ENCODE peak calls at places on chromosomes 16 and 17, in eight cellular contexts. H is spleen; Z is CD8-positive, alpha-beta T cell; D is effector memory CD4-positive, alpha-beta T cell; A is heart right ventricle; E is HCT116; Q is upper lobe of right lung; M is fibroblast of lung. X is an unnamed sample.

GRCh38 chr17:77600346-77600745 is 358.2 kb upstream of the TNRC6C start:
- DNase-seq in A (no peak), Q (peak; percentile 34), D (no peak), M (no peak), H (peak; percentile 21), Z (no peak), E (no peak), X (no peak)

GRCh38 chr17:36629252-36629847 is 28.0 kb downstream of the MRM1 start:
- DNase-seq in Z (peak; percentile 88), Q (peak; percentile 82), H (peak; percentile 91), A (peak; percentile 75), M (peak; percentile 65), E (peak; percentile 54), D (peak; percentile 59), X (peak; percentile 79)

GRCh38 chr16:30951193-30951592 is 2.3 kb downstream of the ORAI3 start:
- DNase-seq in D (no peak), E (no peak), M (no peak), A (no peak), Z (no peak), Q (no peak), H (no peak), X (no peak)

GRCh38 chr16:70522216-70523000 is 946 bp downstream of the COG4 start:
- DNase-seq in Q (no peak), E (no peak), H (no peak), M (no peak), D (no peak), Z (no peak), A (no peak), X (no peak)

GRCh38 chr16:24729967-24730815 is 740 bp downstream of the TNRC6A start:
- DNase-seq in A (peak; percentile 52), Q (peak; percentile 74), E (no peak), Z (no peak), M (peak; percentile 39), H (no peak), D (no peak), X (no peak)

GRCh38 chr16:17225551-17225950 is 245.2 kb downstream of the XYLT1 start:
- DNase-seq in Z (no peak), D (no peak), Q (no peak), A (no peak), M (peak; percentile 18), H (no peak), E (no peak), X (no peak)

GRCh38 chr16:29022196-29022595 is 37.3 kb downstream of the LAT start:
- DNase-seq in Q (no peak), H (no peak), D (no peak), E (no peak), M (no peak), Z (no peak), A (no peak), X (no peak)

GRCh38 chr17:56912105-56912999 is 1.5 kb downstream of the TRIM25 start:
- DNase-seq in H (no peak), Z (no peak), M (peak; percentile 42), A (peak; percentile 36), Q (no peak), D (no peak), E (no peak), X (no peak)

DNA sequence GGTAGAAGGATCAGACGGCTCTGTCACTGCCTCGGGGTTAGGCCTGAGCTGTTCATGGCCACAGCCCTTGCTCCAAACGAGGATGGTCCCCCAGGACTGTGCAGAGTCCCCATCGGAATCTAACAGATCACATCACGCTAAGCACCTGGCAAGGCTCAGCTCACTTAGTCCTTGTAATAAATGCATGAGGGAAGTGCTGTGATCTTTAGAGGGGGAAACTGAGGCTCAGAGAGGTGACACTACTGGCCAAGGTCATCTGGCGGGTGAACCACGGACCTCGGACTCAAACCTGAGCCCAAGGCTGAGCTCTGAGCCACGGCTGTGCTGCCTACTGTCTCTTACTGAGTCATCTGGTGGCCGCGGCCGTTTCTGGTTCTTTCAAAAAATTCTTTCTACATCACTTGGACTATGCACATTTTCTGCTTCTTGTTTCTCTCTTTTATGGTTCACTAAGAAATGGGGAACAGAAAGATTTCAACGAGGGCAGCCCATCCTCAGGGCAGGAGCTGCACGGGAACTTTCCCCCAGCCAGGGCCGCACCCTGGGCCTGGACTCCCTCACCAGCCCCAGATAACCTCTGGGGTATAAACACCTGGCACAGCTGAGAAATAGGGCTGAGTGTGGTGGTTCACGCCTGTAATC is 55.6 kb downstream of the COTL1 start:
- DNase-seq in A (no peak), D (no peak), Z (no peak), M (no peak), E (no peak), Q (peak; percentile 69), H (peak; percentile 82), X (no peak)
- H3K27ac ChIP-seq in A (no peak overlapping the region), D (no peak overlapping the region), Z (no peak overlapping the region), M (no peak overlapping the region), E (no peak overlapping the region), Q (no peak overlapping the region), H (peak overlapping the region; percentile 72), X (no peak overlapping the region)

GRCh38 chr17:83083368-83084201 is 4.2 kb downstream of the METRNL start:
- DNase-seq in Z (peak; percentile 70), D (peak; percentile 45), M (peak; percentile 97), H (no peak), Q (no peak), E (no peak), A (no peak), X (peak; percentile 69)
- H3K4me1 ChIP-seq in Z (peaks cover 43% of the 10 kb centered on the region), D (peaks cover 17% of the 10 kb centered on the region), M (peaks cover 24% of the 10 kb centered on the region), H (peaks cover 55% of the 10 kb centered on the region), Q (peaks cover 62% of the 10 kb centered on the region), E (peaks cover 29% of the 10 kb centered on the region), A (peaks cover 51% of the 10 kb centered on the region), X (peaks cover 36% of the 10 kb centered on the region)

GRCh38 chr16:85940214-85940613 is 41.3 kb downstream of the IRF8 start:
- DNase-seq in Z (no peak), D (no peak), Q (no peak), H (no peak), A (no peak), E (no peak), M (no peak), X (no peak)
- H3K27ac ChIP-seq in Z (no peak overlapping the region), D (no peak overlapping the region), Q (no peak overlapping the region), H (no peak overlapping the region), A (no peak overlapping the region), E (no peak overlapping the region), M (no peak overlapping the region), X (no peak overlapping the region)

DNA sequence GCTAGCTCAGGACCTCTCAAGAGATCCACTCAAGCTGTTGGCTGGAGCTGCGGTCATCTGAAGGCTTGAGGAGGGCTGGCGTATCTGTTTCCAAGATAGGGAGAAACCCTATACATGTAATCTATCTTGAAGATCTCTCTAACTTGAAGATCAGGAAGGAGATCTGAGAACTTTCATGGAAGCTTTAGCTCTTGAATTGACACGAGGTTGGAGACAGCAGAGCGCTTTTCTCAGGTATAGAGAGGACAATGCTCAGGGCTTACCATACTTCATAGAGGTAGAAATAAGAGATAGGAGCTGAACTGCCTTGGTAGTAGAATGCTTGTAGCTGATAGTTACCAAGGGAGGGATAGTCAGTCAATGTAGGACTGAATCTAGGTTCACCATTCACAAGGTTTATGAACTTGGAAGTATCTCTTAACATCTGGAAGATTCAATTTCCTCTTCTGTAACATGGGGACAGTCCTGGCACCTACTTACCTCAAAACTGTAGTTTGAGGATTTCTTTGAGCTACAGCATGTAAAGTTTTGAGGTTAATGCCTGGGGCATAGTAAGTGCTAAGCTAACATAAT is 267.0 kb upstream of the MAF start:
- DNase-seq in Q (no peak), H (no peak), Z (no peak), M (no peak), D (no peak), A (no peak), E (no peak), X (no peak)
- H3K4me1 ChIP-seq in Q (no peaks in the 10 kb centered on the region), H (no peaks in the 10 kb centered on the region), Z (no peaks in the 10 kb centered on the region), M (no peaks in the 10 kb centered on the region), D (no peaks in the 10 kb centered on the region), A (no peaks in the 10 kb centered on the region), E (no peaks in the 10 kb centered on the region), X (no peaks in the 10 kb centered on the region)

GRCh38 chr17:21252875-21253645 is at the start of gene NATD1:
- DNase-seq in A (peak; percentile 86), M (peak; percentile 84), Q (peak; percentile 92), Z (peak; percentile 87), D (peak; percentile 67), H (peak; percentile 96), E (peak; percentile 65), X (peak; percentile 58)

GRCh38 chr17:21250719-21251305 is 2.4 kb downstream of the NATD1 start:
- DNase-seq in Q (no peak), D (no peak), H (peak; percentile 73), E (no peak), A (no peak), Z (no peak), M (no peak), X (no peak)

GRCh38 chr17:21253646-21254441 is 634 bp upstream of the NATD1 start:
- DNase-seq in M (no peak), A (no peak), D (no peak), Z (no peak), H (peak; percentile 79), Q (no peak), E (no peak), X (peak; percentile 76)

GRCh38 chr17:21251611-21252010 is 1.6 kb downstream of the NATD1 start:
- DNase-seq in H (peak; percentile 77), Q (no peak), E (no peak), M (no peak), D (no peak), Z (no peak), A (no peak), X (no peak)

GRCh38 chr17:21252289-21252874 is 828 bp downstream of the NATD1 start:
- DNase-seq in D (no peak), M (no peak), Z (no peak), E (no peak), A (no peak), Q (no peak), H (peak; percentile 81), X (no peak)
- H3K27ac ChIP-seq in D (no peak overlapping the region), M (no peak overlapping the region), Z (no peak overlapping the region), E (peak overlapping the region; percentile 29), A (peak overlapping the region; percentile 43), Q (peak overlapping the region; percentile 47), H (peak overlapping the region; percentile 87), X (no peak overlapping the region)

DNA sequence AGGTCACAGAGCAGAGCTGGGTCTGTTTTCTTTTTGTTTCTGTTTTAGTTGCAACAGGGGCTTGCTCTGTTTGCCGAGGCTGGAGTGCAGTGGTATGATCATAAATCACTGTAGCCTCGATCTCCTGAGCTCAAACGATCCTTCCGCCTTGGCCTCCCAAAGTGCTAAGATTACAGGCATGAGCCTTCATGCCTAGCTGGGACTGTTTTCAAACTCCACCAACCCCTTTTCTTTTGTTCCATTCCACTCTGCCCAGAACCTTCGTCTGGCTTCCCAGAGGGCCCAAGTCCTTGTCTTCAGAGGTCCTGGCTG is 22.3 kb downstream of the RAI1 start:
- DNase-seq in H (no peak), Z (no peak), M (no peak), D (no peak), A (no peak), Q (no peak), E (no peak), X (no peak)
- H3K4me1 ChIP-seq in H (peaks cover 74% of the 10 kb centered on the region), Z (peaks cover 19% of the 10 kb centered on the region), M (peaks cover 9% of the 10 kb centered on the region), D (no peaks in the 10 kb centered on the region), A (peaks cover 59% of the 10 kb centered on the region), Q (peaks cover 36% of the 10 kb centered on the region), E (peaks cover 13% of the 10 kb centered on the region), X (peaks cover 14% of the 10 kb centered on the region)

X was measured in PC-9.